ENCODE peak calls at places on chromosomes 5 and 9, in nine cellular contexts. L is fibroblast of mammary gland, B is tibial nerve, M is Caco-2, Y is left lung, H is WERI-Rb-1, V is chondrocyte, A is cardiac fibroblast, P is AG10803. U is an unnamed sample.

GRCh38 chr9:20614602-20615216 is 7.6 kb downstream of the MLLT3 start:
- DNase-seq in B (no peak), A (no peak), Y (no peak), M (no peak), V (no peak), P (no peak), H (no peak), L (no peak), U (no peak)

GRCh38 chr5:174608631-174609097 is 115.7 kb upstream of the MSX2 start:
- DNase-seq in M (no peak), V (no peak), B (no peak), H (no peak), L (no peak), P (no peak), Y (peak; percentile 75), A (peak; percentile 11), U (no peak)

GRCh38 chr5:54298947-54299346 is 11.4 kb downstream of the ARL15 start:
- DNase-seq in M (no peak), L (no peak), A (no peak), H (no peak), P (no peak), Y (no peak), V (no peak), B (no peak), U (no peak)

GRCh38 chr9:123390337-123391135 is 34.5 kb downstream of the CRB2 start:
- DNase-seq in H (no peak), M (no peak), B (no peak), A (no peak), P (no peak), L (no peak), Y (no peak), V (no peak), U (no peak)

GRCh38 chr9:71941998-71942567 is 30.6 kb downstream of the C9orf85 start:
- DNase-seq in H (no peak), M (no peak), Y (no peak), B (no peak), A (no peak), L (no peak), P (no peak), V (no peak), U (no peak)

GRCh38 chr9:127135056-127135745 is 12.8 kb upstream of the ANGPTL2 start:
- DNase-seq in Y (no peak), P (no peak), M (no peak), A (no peak), H (no peak), L (no peak), B (no peak), V (peak; percentile 67), U (no peak)

GRCh38 chr9:76180541-76180940 is 213.7 kb downstream of the RFK start:
- DNase-seq in V (no peak), H (no peak), P (peak; percentile 59), A (peak; percentile 71), B (no peak), L (no peak), Y (no peak), M (peak; percentile 25), U (peak; percentile 55)

GRCh38 chr9:79662553-79662956 is 90.8 kb downstream of the TLE4 start:
- DNase-seq in M (no peak), B (no peak), L (no peak), Y (no peak), H (peak; percentile 25), A (peak; percentile 22), V (no peak), P (peak; percentile 75), U (no peak)

GRCh38 chr5:36150676-36151433 is 832 bp downstream of the LMBRD2 start:
- DNase-seq in M (peak; percentile 68), B (no peak), L (peak; percentile 59), H (peak; percentile 58), A (peak; percentile 45), V (no peak), Y (peak; percentile 51), P (peak; percentile 45), U (peak; percentile 40)

GRCh38 chr5:66655395-66656324 is 59.5 kb downstream of the MAST4 start:
- DNase-seq in H (no peak), L (peak; percentile 62), B (no peak), M (no peak), A (peak; percentile 73), P (peak; percentile 8), Y (no peak), V (no peak), U (peak; percentile 58)

GRCh38 chr5:80867233-80867632 is 92.9 kb upstream of the RASGRF2 start:
- DNase-seq in Y (no peak), H (no peak), P (peak; percentile 72), B (no peak), M (no peak), L (peak; percentile 34), V (no peak), A (peak; percentile 38), U (peak; percentile 28)

GRCh38 chr9:128704356-128704670 is 2.0 kb downstream of the PKN3 start:
- DNase-seq in B (no peak), P (no peak), L (no peak), A (no peak), M (no peak), Y (peak; percentile 13), H (no peak), V (no peak), U (no peak)

GRCh38 chr5:142685418-142686209 is at the start of gene FGF1:
- DNase-seq in L (no peak), Y (no peak), P (peak; percentile 44), M (no peak), H (no peak), A (peak; percentile 35), B (no peak), V (no peak), U (peak; percentile 25)

GRCh38 chr9:136996361-136997281 is at the start of gene CLIC3:
- DNase-seq in M (peak; percentile 79), P (peak; percentile 8), V (no peak), A (no peak), B (no peak), L (no peak), H (peak; percentile 73), Y (peak; percentile 78), U (peak; percentile 52)

GRCh38 chr5:116795189-116795588 is 220.6 kb upstream of the SEMA6A start:
- DNase-seq in L (no peak), M (no peak), B (no peak), V (no peak), A (no peak), P (no peak), Y (no peak), H (no peak), U (no peak)

GRCh38 chr5:34791761-34792244 is 47.2 kb upstream of the TTC23L start:
- DNase-seq in H (no peak), L (peak; percentile 47), V (no peak), P (peak; percentile 3), B (no peak), A (peak; percentile 90), M (no peak), Y (no peak), U (peak; percentile 80)

GRCh38 chr9:77019010-77019809 is at the start of gene FOXB2:
- DNase-seq in Y (no peak), P (no peak), A (no peak), H (no peak), B (no peak), V (no peak), M (no peak), L (no peak), U (no peak)

GRCh38 chr9:103089357-103089756 is 94.2 kb downstream of the CYLC2 start:
- DNase-seq in B (no peak), A (no peak), M (no peak), H (no peak), Y (no peak), P (no peak), L (no peak), V (no peak), U (no peak)
- TF ChIP-seq CTCF in B (no peak), A (no peak), M (no peak), H (no peak), Y (no peak), P (no peak), L (no peak), V (no peak), U (no peak)

GRCh38 chr5:43305948-43306563 is 7.2 kb downstream of the HMGCS1 start:
- DNase-seq in A (peak; percentile 79), P (peak; percentile 77), B (no peak), Y (no peak), M (peak; percentile 55), V (no peak), H (no peak), L (peak; percentile 75), U (peak; percentile 81)
- TF ChIP-seq CTCF in A (peak; percentile 63), P (peak; percentile 81), B (peak; percentile 49), Y (peak; percentile 51), M (peak; percentile 66), V (peak; percentile 91), H (peak; percentile 32), L (peak; percentile 63), U (peak; percentile 67)

GRCh38 chr5:135191084-135191826 is 157.2 kb upstream of the PITX1 start:
- DNase-seq in H (peak; percentile 93), M (peak; percentile 93), L (peak; percentile 56), P (peak; percentile 53), Y (peak; percentile 70), V (no peak), B (peak; percentile 26), A (peak; percentile 69), U (peak; percentile 57)
- TF ChIP-seq CTCF in H (peak; percentile 96), M (peak; percentile 94), L (peak; percentile 75), P (peak; percentile 82), Y (peak; percentile 82), V (peak; percentile 94), B (peak; percentile 88), A (peak; percentile 97), U (peak; percentile 93)

GRCh38 chr5:75617746-75618352 is 6.6 kb downstream of the ANKDD1B start:
- DNase-seq in B (no peak), H (no peak), L (no peak), A (peak; percentile 38), V (no peak), M (peak; percentile 35), P (peak; percentile 45), Y (no peak), U (no peak)
- TF ChIP-seq CTCF in B (no peak), H (no peak), L (no peak), A (no peak), V (no peak), M (no peak), P (no peak), Y (no peak), U (no peak)

DNA sequence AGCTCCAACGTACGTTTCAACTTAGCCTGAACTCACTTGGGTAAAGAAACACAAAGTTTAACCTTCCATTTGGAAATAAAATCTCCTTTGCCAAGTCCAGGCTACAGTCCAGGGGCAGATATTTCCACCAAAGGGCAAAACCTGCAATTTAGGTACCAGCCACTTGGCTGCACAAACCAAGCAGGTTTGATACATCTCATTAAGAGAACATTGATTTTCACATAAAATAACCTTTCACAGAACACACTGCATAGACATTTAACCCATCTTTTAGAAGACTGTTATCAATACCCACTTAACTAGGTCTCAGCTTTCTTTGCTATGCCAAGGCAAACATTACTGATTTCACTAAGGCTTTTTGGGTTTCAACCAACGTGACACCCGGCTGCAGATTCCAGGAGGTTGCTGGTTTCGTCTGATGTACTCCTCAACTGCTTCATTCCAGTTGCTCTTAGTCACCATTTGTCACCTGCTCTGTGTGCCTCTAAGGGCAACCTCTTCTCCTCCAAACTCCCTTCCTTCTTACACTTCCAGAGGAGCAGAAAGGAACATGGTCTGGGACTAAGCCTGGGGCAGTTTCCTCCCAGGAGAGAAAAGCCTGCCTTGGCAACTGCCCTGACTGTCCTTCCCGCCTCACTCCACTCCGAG is 67.1 kb downstream of the EPB41L4B start:
- DNase-seq in Y (no peak), B (no peak), P (peak; percentile 72), A (peak; percentile 54), L (peak; percentile 58), H (no peak), V (no peak), M (no peak), U (peak; percentile 71)
- TF ChIP-seq CTCF in Y (no peak), B (no peak), P (no peak), A (peak; percentile 2), L (no peak), H (no peak), V (peak; percentile 41), M (no peak), U (no peak)